ENCODE peak calls at places on chromosomes 12 and 14, in nine cellular contexts. R is retina, A is NCI-H146, N is T-helper 2 cell, M is putamen, Z is endodermal cell, D is GM23248, Y is mesothelial cell of epicardium, U is H54. E is an unnamed sample.

GRCh38 chr12:112978163-112979081 is at the start of gene OAS2:
- DNase-seq in M (peak; percentile 42), Z (peak; percentile 66), Y (no peak), R (no peak), N (peak; percentile 58), D (peak; percentile 87), A (no peak), U (peak; percentile 50), E (peak; percentile 3)

GRCh38 chr14:38961136-38961535 is 141.9 kb downstream of the SEC23A start:
- DNase-seq in N (no peak), Y (no peak), Z (no peak), D (no peak), A (no peak), U (no peak), R (no peak), M (no peak), E (no peak)

GRCh38 chr12:6560501-6561205 is 4.8 kb upstream of the IFFO1 start:
- DNase-seq in N (no peak), R (no peak), A (no peak), Y (no peak), M (no peak), D (no peak), Z (no peak), U (no peak), E (no peak)

GRCh38 chr12:80551897-80552296 is 107.9 kb downstream of the PTPRQ start:
- DNase-seq in U (no peak), D (peak; percentile 93), R (no peak), Z (no peak), N (no peak), A (no peak), M (no peak), Y (no peak), E (no peak)

GRCh38 chr14:74571901-74572828 is 39.9 kb downstream of the LTBP2 start:
- DNase-seq in Y (peak; percentile 65), N (no peak), R (peak; percentile 56), Z (no peak), D (peak; percentile 98), M (no peak), U (no peak), A (peak; percentile 14), E (peak; percentile 98)

GRCh38 chr14:53367631-53368030 is 214.5 kb upstream of the DDHD1 start:
- DNase-seq in Y (no peak), A (no peak), U (no peak), M (no peak), N (no peak), Z (no peak), D (peak; percentile 49), R (no peak), E (peak; percentile 56)

GRCh38 chr12:23719493-23719892 is 230.0 kb downstream of the SOX5 start:
- DNase-seq in Z (no peak), R (no peak), U (no peak), Y (no peak), N (no peak), D (no peak), A (no peak), M (no peak), E (no peak)

GRCh38 chr14:101135796-101136742 is 232.5 kb upstream of the RTL1 start:
- DNase-seq in R (no peak), N (no peak), U (no peak), Y (no peak), D (no peak), A (no peak), Z (peak; percentile 30), M (peak; percentile 31), E (no peak)

GRCh38 chr12:116026768-116027550 is 250.5 kb downstream of the MED13L start:
- DNase-seq in R (no peak), N (no peak), M (no peak), A (no peak), Z (no peak), D (no peak), Y (no peak), U (no peak), E (no peak)

GRCh38 chr12:60935981-60936761 is 1324.0 kb upstream of the USP15 start:
- DNase-seq in M (no peak), U (no peak), N (no peak), Y (no peak), R (no peak), A (no peak), D (no peak), Z (peak; percentile 63), E (no peak)

GRCh38 chr12:1590083-1590979 is 4.0 kb downstream of the FBXL14 start:
- DNase-seq in U (no peak), A (no peak), R (peak; percentile 78), N (no peak), M (peak; percentile 71), Z (peak; percentile 90), D (peak; percentile 62), Y (no peak), E (peak; percentile 85)

GRCh38 chr14:45559626-45560025 is 306.6 kb upstream of the MIS18BP1 start:
- DNase-seq in A (no peak), Y (no peak), R (no peak), N (no peak), Z (no peak), U (no peak), M (no peak), D (no peak), E (no peak)

GRCh38 chr14:81221579-81222102 is 882 bp upstream of the GTF2A1 start:
- DNase-seq in M (no peak), U (no peak), A (peak; percentile 26), Y (no peak), N (no peak), Z (no peak), D (no peak), R (no peak), E (peak; percentile 13)

GRCh38 chr12:100675432-100675831 is 101.9 kb downstream of the GAS2L3 start:
- DNase-seq in M (peak; percentile 8), N (no peak), Z (no peak), Y (peak; percentile 66), R (no peak), U (no peak), D (peak; percentile 66), A (peak; percentile 50), E (peak; percentile 81)

GRCh38 chr12:96045566-96045965 is 10.2 kb upstream of the LTA4H start:
- DNase-seq in N (no peak), Z (no peak), U (no peak), R (no peak), Y (no peak), M (no peak), A (no peak), D (no peak), E (no peak)

GRCh38 chr12:6333566-6333965 is 8.3 kb downstream of the TNFRSF1A start:
- DNase-seq in U (peak; percentile 80), N (no peak), A (no peak), Y (no peak), R (no peak), Z (no peak), D (peak; percentile 95), M (no peak), E (no peak)

GRCh38 chr14:50649691-50650090 is 18.4 kb downstream of the SAV1 start:
- DNase-seq in U (no peak), Y (no peak), D (no peak), A (no peak), M (no peak), R (no peak), Z (no peak), N (no peak), E (no peak)

GRCh38 chr14:60655114-60655897 is 6.0 kb upstream of the SIX1 start:
- DNase-seq in M (no peak), Z (peak; percentile 74), A (no peak), R (peak; percentile 70), U (no peak), Y (no peak), N (no peak), D (no peak), E (no peak)

GRCh38 chr14:53124778-53125177 is 28.3 kb downstream of the DDHD1 start:
- DNase-seq in A (no peak), R (no peak), Z (no peak), U (no peak), M (no peak), N (no peak), Y (no peak), D (peak; percentile 44), E (no peak)

GRCh38 chr12:92080390-92081285 is 65.0 kb downstream of the BTG1 start:
- DNase-seq in M (no peak), R (no peak), A (no peak), N (no peak), D (peak; percentile 92), Y (no peak), Z (no peak), U (peak; percentile 33), E (peak; percentile 61)

GRCh38 chr12:125873031-125873430 is 807.8 kb downstream of the AACS start:
- DNase-seq in Y (no peak), R (no peak), U (no peak), N (no peak), A (no peak), D (no peak), Z (no peak), M (no peak), E (no peak)

GRCh38 chr12:52633383-52633782 is 15.0 kb upstream of the KRT73 start:
- DNase-seq in U (no peak), D (no peak), R (no peak), A (no peak), M (no peak), Y (no peak), N (no peak), Z (peak; percentile 33), E (no peak)

GRCh38 chr12:67842124-67842523 is 147.1 kb upstream of the IFNG-AS1 start:
- DNase-seq in Z (no peak), A (no peak), N (no peak), D (no peak), U (no peak), R (no peak), Y (no peak), M (no peak), E (no peak)

GRCh38 chr14:82146846-82147245 is 613.2 kb upstream of the SEL1L start:
- DNase-seq in U (no peak), N (no peak), A (no peak), Z (no peak), R (no peak), Y (no peak), M (no peak), D (no peak), E (no peak)

GRCh38 chr12:19553177-19553576 is 113.9 kb downstream of the AEBP2 start:
- DNase-seq in A (no peak), N (no peak), R (no peak), M (no peak), U (no peak), D (no peak), Y (no peak), Z (no peak), E (no peak)